ENCODE peak calls at places on chromosomes 12 and 14, in seven cellular contexts. O is Peyer's patch, I is H7, F is cardiac fibroblast, H is adrenal gland, X is uterus, C is sigmoid colon. U is an unnamed sample.

GRCh38 chr14:51004352-51004800 is 60.1 kb upstream of the PYGL start:
- DNase-seq in O (no peak), I (no peak), F (peak), H (peak), X (no peak), C (peak), U (no peak)

GRCh38 chr12:56079729-56080555 is at the start of gene ERBB3:
- DNase-seq in O (peak), I (peak), F (peak), H (peak), X (peak), C (peak), U (peak)

GRCh38 chr12:16198884-16199283 is 78.6 kb downstream of the SLC15A5 start:
- DNase-seq in O (no peak), I (peak), F (no peak), H (no peak), X (no peak), C (no peak), U (no peak)

GRCh38 chr12:64270411-64270810 is 48.3 kb upstream of the KICS2 start:
- DNase-seq in O (no peak), I (no peak), F (no peak), H (no peak), X (no peak), C (no peak), U (no peak)

GRCh38 chr12:67811437-67812361 is 163.2 kb downstream of the DYRK2 start:
- DNase-seq in O (no peak), I (no peak), F (peak), H (no peak), X (no peak), C (no peak), U (no peak)

GRCh38 chr14:93054006-93054405 is 61.7 kb downstream of the ITPK1 start:
- DNase-seq in O (no peak), I (no peak), F (no peak), H (no peak), X (no peak), C (no peak), U (no peak)

GRCh38 chr12:93862424-93862823 is 185.2 kb downstream of the CRADD start:
- DNase-seq in O (no peak), I (no peak), F (peak), H (no peak), X (no peak), C (no peak), U (no peak)

GRCh38 chr12:43004908-43005307 is 415.4 kb upstream of the PRICKLE1 start:
- DNase-seq in O (no peak), I (peak), F (no peak), H (no peak), X (no peak), C (no peak), U (no peak)

GRCh38 chr14:88834883-88835431 is 10.5 kb downstream of the TTC8 start:
- DNase-seq in O (no peak), I (no peak), F (peak), H (no peak), X (no peak), C (no peak), U (peak)

GRCh38 chr12:111705672-111706071 is 19.8 kb downstream of the ACAD10 start:
- DNase-seq in O (no peak), I (no peak), F (peak), H (peak), X (no peak), C (no peak), U (no peak)

GRCh38 chr12:28966049-28966778 is 182.9 kb upstream of the FAR2 start:
- DNase-seq in O (no peak), I (no peak), F (peak), H (peak), X (peak), C (peak), U (peak)

GRCh38 chr12:25386823-25387134 is 136.1 kb upstream of the KRAS start:
- DNase-seq in O (no peak), I (peak), F (no peak), H (peak), X (peak), C (peak), U (no peak)

GRCh38 chr14:95664046-95664445 is 22.2 kb upstream of the TCL1B start:
- DNase-seq in O (no peak), I (no peak), F (no peak), H (peak), X (no peak), C (no peak), U (no peak)

GRCh38 chr12:67671892-67672291 is 23.3 kb downstream of the DYRK2 start:
- DNase-seq in O (no peak), I (no peak), F (no peak), H (peak), X (no peak), C (no peak), U (no peak)

GRCh38 chr14:105492051-105492965 is 1.3 kb downstream of the TEDC1 start:
- DNase-seq in O (peak), I (no peak), F (no peak), H (no peak), X (peak), C (peak), U (no peak)
- H3K4me3 ChIP-seq in O (no peak), I (no peak), F (peak), H (no peak), X (no peak), C (no peak), U (no peak)

GRCh38 chr12:121782616-121782966 is 10.9 kb downstream of the RHOF start:
- DNase-seq in O (no peak), I (no peak), F (no peak), H (no peak), X (no peak), C (no peak), U (no peak)
- H3K4me3 ChIP-seq in O (no peak), I (no peak), F (no peak), H (no peak), X (no peak), C (no peak), U (no peak)

GRCh38 chr14:31696378-31696777 is 135.2 kb downstream of the NUBPL start:
- DNase-seq in O (no peak), I (no peak), F (no peak), H (no peak), X (no peak), C (no peak), U (no peak)
- H3K4me3 ChIP-seq in O (no peak), I (no peak), F (no peak), H (no peak), X (no peak), C (no peak), U (no peak)

DNA sequence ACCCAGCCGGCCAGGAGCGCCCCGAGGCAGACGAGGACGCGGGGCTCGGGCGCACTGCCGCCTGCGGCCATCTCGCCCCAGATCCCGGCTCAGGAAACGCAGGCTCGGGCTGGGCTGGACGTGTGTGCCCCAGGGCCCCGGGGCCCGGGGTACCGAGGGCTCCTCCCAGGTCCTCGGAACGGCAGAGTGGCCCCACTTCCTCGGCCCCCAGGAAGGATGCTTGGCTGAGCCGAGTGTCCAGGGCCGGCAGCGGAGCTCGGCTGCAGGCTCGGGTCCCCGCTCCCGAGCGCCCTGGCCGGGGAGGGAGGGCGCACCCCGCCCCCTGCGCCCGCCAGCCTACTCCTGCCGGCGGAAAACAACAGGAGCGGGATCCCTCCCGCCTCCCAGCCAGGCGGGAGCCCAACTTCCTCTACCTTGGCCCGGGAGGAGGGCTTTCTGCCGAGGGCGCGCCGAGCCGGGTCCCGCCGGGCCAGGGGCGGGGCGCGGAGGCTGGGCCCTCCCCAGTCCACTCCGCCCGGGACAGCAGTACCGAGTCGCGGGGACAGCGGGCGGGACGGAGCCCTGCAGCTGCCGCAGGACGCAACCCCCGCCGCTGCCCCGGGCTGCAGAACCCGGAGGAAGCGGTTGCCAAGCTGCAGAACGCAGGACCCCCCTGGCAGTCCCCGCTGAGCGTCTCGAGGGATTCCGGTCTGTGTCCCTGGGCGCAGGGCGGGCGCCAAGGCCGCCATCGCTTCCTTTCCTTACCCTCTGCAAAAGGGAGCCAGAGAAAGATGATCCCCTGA is at the start of gene VSIG10:
- DNase-seq in O (peak), I (peak), F (peak), H (peak), X (peak), C (peak), U (no peak)
- H3K4me3 ChIP-seq in O (peak), I (peak), F (peak), H (peak), X (peak), C (peak), U (peak)

GRCh38 chr12:120356567-120357030 is 12.4 kb downstream of the MSI1 start:
- DNase-seq in O (peak), I (peak), F (peak), H (peak), X (peak), C (peak), U (peak)
- H3K4me3 ChIP-seq in O (no peak), I (no peak), F (peak), H (no peak), X (no peak), C (no peak), U (no peak)

GRCh38 chr14:75579882-75580281 is 1.5 kb downstream of the FLVCR2 start:
- DNase-seq in O (no peak), I (no peak), F (peak), H (peak), X (no peak), C (peak), U (no peak)
- H3K4me3 ChIP-seq in O (peak), I (no peak), F (peak), H (peak), X (no peak), C (no peak), U (peak)

U was measured in astrocyte of the cerebellum.